ENCODE peak calls at places on chromosome 5, in six cellular contexts. W, H, J, Z, S and L are unnamed samples.

GRCh38 chr5:94025788-94026473 is 284.5 kb upstream of the POU5F2 start:
- DNase-seq in W (no peak), H (no peak), J (no peak), Z (no peak), S (no peak), L (no peak)

GRCh38 chr5:14665949-14666741 is 1.6 kb downstream of the OTULIN start:
- DNase-seq in W (no peak), H (peak; percentile 31), J (no peak), Z (no peak), S (no peak), L (peak; percentile 58)

GRCh38 chr5:134111741-134112647 is 2.5 kb upstream of the TCF7 start:
- DNase-seq in W (no peak), H (peak; percentile 68), J (no peak), Z (no peak), S (no peak), L (no peak)

GRCh38 chr5:123806644-123807043 is 294.7 kb downstream of the CSNK1G3 start:
- DNase-seq in W (no peak), H (no peak), J (no peak), Z (no peak), S (no peak), L (no peak)

GRCh38 chr5:137693951-137694721 is 41.8 kb downstream of the KLHL3 start:
- DNase-seq in W (no peak), H (no peak), J (no peak), Z (no peak), S (no peak), L (no peak)

GRCh38 chr5:44332360-44332971 is 56.8 kb downstream of the FGF10 start:
- DNase-seq in W (no peak), H (peak; percentile 11), J (no peak), Z (peak; percentile 49), S (peak; percentile 21), L (peak; percentile 28)

GRCh38 chr5:181133610-181134231 is 2.8 kb upstream of the OR2V1 start:
- DNase-seq in W (peak; percentile 40), H (peak; percentile 60), J (peak; percentile 48), Z (no peak), S (peak; percentile 26), L (no peak)

GRCh38 chr5:179883163-179883562 is 24.5 kb downstream of the TBC1D9B start:
- DNase-seq in W (no peak), H (no peak), J (no peak), Z (no peak), S (no peak), L (no peak)

GRCh38 chr5:67233075-67233474 is 36.5 kb upstream of the CD180 start:
- DNase-seq in W (no peak), H (peak; percentile 77), J (no peak), Z (no peak), S (no peak), L (no peak)

GRCh38 chr5:142437563-142437962 is 112.7 kb upstream of the SPRY4 start:
- DNase-seq in W (no peak), H (no peak), J (no peak), Z (no peak), S (no peak), L (no peak)

GRCh38 chr5:171340491-171340890 is 31.4 kb downstream of the TLX3 start:
- DNase-seq in W (no peak), H (no peak), J (no peak), Z (no peak), S (no peak), L (no peak)

GRCh38 chr5:171336486-171337206 is 27.6 kb downstream of the TLX3 start:
- DNase-seq in W (peak; percentile 36), H (peak; percentile 61), J (peak; percentile 28), Z (no peak), S (peak; percentile 41), L (peak; percentile 46)

GRCh38 chr5:171340042-171340441 is 31.0 kb downstream of the TLX3 start:
- DNase-seq in W (no peak), H (no peak), J (no peak), Z (no peak), S (no peak), L (no peak)

GRCh38 chr5:171335616-171336015 is 26.6 kb downstream of the TLX3 start:
- DNase-seq in W (no peak), H (no peak), J (no peak), Z (no peak), S (no peak), L (no peak)

DNA sequence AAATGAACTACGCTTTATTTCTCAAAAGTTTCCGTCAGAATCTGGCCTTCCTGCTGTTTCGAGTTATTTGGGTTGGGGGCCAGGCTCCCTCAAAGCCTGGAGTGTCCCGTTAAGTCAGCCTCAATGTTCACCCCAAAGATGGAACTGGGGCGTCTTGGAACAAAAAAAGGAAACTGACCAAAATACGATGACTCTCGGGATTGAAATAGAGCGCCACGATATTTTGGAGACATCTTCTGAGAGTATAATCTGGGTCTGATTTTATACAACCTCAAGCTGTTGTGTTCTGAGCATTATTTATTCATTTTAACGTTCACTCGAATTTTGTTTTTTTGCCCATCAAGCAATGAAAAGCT is 28.1 kb downstream of the TLX3 start:
- DNase-seq in W (no peak), H (no peak), J (no peak), Z (no peak), S (no peak), L (no peak)
- H3K4me3 ChIP-seq in W (peak overlapping the region; percentile 21), H (peak overlapping the region; percentile 61), J (peak overlapping the region; percentile 52), Z (no peak overlapping the region), S (peak overlapping the region; percentile 60), L (peak overlapping the region; percentile 27)

GRCh38 chr5:176856746-176857145 is 42.4 kb downstream of the HK3 start:
- DNase-seq in W (no peak), H (no peak), J (no peak), Z (no peak), S (no peak), L (no peak)
- H3K27me3 ChIP-seq in W (peaks cover 86% of the 10 kb centered on the region), H (no peaks in the 10 kb centered on the region), J (peaks cover 51% of the 10 kb centered on the region), Z (no peaks in the 10 kb centered on the region), S (peaks cover 44% of the 10 kb centered on the region), L (peaks cover 8% of the 10 kb centered on the region)

GRCh38 chr5:74375271-74375670 is 265.3 kb downstream of the ENC1 start:
- DNase-seq in W (no peak), H (no peak), J (no peak), Z (no peak), S (no peak), L (no peak)
- H3K4me3 ChIP-seq in W (no peak overlapping the region), H (no peak overlapping the region), J (no peak overlapping the region), Z (no peak overlapping the region), S (no peak overlapping the region), L (no peak overlapping the region)

GRCh38 chr5:127813633-127814171 is 110.5 kb downstream of the CCDC192 start:
- DNase-seq in W (no peak), H (peak; percentile 93), J (no peak), Z (no peak), S (no peak), L (peak; percentile 12)
- H3K27me3 ChIP-seq in W (no peaks in the 10 kb centered on the region), H (no peaks in the 10 kb centered on the region), J (no peaks in the 10 kb centered on the region), Z (no peaks in the 10 kb centered on the region), S (no peaks in the 10 kb centered on the region), L (no peaks in the 10 kb centered on the region)

DNA sequence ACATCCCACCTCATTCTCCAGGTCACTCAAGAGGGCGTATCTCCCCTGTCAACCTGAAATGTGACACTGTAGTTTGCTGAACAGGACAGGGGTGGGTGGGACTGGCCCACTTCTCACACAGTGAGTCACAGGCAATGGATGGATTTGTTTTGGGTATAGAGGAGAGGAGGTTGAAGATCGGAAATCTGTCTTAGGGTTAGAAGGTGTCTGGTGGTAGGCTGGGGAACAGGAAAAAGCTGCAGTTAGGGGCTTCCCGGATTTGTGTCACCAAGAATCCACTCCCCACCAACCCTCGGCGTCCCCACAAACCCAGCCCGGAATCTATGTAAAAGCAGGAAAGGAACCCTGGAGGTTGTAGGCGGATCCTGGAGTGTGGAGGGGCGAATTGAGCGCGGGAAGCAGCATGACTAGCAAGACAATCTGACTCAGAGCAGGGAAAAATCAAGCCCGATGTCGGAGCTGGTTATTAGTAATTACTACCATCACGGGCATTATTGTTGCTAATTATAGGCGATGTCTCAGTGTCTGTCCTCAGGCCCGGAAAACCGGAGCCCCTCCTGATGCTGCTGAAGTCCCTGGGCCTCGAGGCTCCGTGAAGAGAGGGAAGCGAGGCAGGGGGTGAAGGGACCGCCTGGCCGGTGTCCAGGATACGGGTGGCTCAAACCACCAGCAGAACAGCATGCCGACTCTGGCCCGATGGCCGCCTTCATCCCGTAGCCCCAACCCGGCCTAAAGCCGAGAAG is 1.7 kb upstream of the IRX1 start:
- DNase-seq in W (no peak), H (peak; percentile 50), J (no peak), Z (no peak), S (no peak), L (no peak)
- H3K4me3 ChIP-seq in W (peak overlapping the region; percentile 22), H (no peak overlapping the region), J (no peak overlapping the region), Z (peak overlapping the region; percentile 62), S (no peak overlapping the region), L (no peak overlapping the region)

GRCh38 chr5:77973253-77973609 is 197.1 kb upstream of the TBCA start:
- DNase-seq in W (no peak), H (no peak), J (no peak), Z (no peak), S (no peak), L (no peak)

GRCh38 chr5:77974576-77974975 is 198.4 kb upstream of the TBCA start:
- DNase-seq in W (no peak), H (no peak), J (no peak), Z (no peak), S (no peak), L (no peak)

GRCh38 chr5:77972545-77973252 is 196.6 kb upstream of the TBCA start:
- DNase-seq in W (no peak), H (peak; percentile 23), J (no peak), Z (no peak), S (no peak), L (peak; percentile 15)

GRCh38 chr5:77971965-77972544 is 195.9 kb upstream of the TBCA start:
- DNase-seq in W (no peak), H (no peak), J (no peak), Z (no peak), S (no peak), L (peak; percentile 24)

DNA sequence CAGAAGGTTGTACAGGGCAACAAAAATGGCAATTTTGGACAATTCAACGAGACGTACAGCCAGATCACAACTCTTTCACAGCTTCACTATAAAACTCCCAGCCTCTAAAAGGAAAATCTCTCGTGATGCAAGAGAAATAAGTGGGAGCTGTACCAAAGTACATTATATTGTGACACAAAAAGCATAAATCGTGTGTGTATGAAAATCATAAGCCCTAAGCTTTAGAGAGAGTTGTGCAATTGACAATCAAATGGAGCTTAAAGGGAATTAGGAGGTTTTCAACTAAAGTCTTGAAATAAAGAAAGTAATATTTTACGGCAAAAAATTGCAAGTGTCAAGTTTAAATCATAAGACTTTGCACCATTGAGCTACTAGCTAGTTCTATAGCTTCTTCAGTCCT is 194.8 kb upstream of the TBCA start:
- DNase-seq in W (no peak), H (no peak), J (no peak), Z (no peak), S (no peak), L (no peak)
- H3K27me3 ChIP-seq in W (peaks cover 71% of the 10 kb centered on the region), H (peaks cover 36% of the 10 kb centered on the region), J (peaks cover 78% of the 10 kb centered on the region), Z (peaks cover 31% of the 10 kb centered on the region), S (peaks cover 53% of the 10 kb centered on the region), L (peaks cover 18% of the 10 kb centered on the region)

DNA sequence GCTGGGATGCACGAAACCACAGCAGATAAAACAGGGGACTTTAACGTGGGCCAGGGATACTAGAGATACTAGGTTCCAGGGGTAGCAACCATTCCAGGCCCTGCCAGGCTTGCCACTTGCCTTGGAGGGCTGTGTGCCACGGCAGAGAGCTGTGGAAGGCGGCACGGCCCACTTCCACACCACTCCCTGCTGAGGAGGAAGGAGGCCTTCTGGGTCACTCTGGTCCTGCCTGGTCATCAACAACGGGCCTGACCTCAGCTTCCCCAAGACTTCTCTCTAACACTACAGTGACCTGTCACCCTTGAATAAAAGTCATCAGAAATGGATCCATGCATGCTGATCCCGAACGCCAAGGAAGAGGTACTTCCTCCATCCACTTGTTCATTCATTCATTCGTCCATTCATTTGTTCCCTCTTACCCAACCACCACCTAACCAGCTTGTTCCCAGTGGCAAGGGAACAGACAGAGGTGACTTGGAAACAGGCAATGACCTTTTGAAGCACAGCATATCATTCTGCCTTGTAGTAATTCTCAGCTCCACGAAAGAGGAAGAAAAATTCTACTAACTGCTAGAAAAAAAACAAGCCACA is 58.8 kb downstream of the STK10 start:
- DNase-seq in W (no peak), H (no peak), J (no peak), Z (no peak), S (no peak), L (no peak)
- H3K4me3 ChIP-seq in W (no peak overlapping the region), H (no peak overlapping the region), J (no peak overlapping the region), Z (no peak overlapping the region), S (no peak overlapping the region), L (no peak overlapping the region)